ENCODE peak calls at places on chromosomes 13 and 19, in eight cellular contexts. M is hepatocyte; N is tibial nerve; H is PC-3; U is neural progenitor cell; W is SK-N-SH; Y is GM23338; R is CD8-positive, alpha-beta T cell. L is an unnamed sample. For H3K4me1, the result is how much of the 10 kb centered on the place peaks cover.

GRCh38 chr13:43061496-43062280 is 38.3 kb downstream of the DNAJC15 start:
- DNase-seq in Y (no peak), N (no peak), H (peak), U (no peak), M (no peak), W (no peak), R (no peak), L (no peak)

GRCh38 chr19:55178781-55179569 is 1.1 kb downstream of the SYT5 start:
- DNase-seq in H (peak), Y (peak), R (peak), M (peak), U (peak), N (no peak), W (peak), L (peak)

GRCh38 chr19:54448774-54449700 is at the start of gene LENG8:
- DNase-seq in Y (peak), W (peak), M (peak), H (peak), N (peak), R (peak), U (peak), L (peak)

GRCh38 chr13:33554919-33555791 is 262.8 kb upstream of the RFC3 start:
- DNase-seq in H (peak), U (peak), Y (peak), W (no peak), R (no peak), M (no peak), N (no peak), L (no peak)

GRCh38 chr19:342801-343421 is 1.7 kb downstream of the MIER2 start:
- DNase-seq in H (peak), N (peak), M (no peak), Y (no peak), W (no peak), U (no peak), R (no peak), L (peak)

GRCh38 chr19:58522709-58523108 is 3.1 kb upstream of the ZBTB45 start:
- DNase-seq in H (no peak), W (no peak), M (no peak), R (no peak), Y (no peak), U (no peak), N (no peak), L (no peak)

GRCh38 chr13:92074658-92075057 is 676.2 kb downstream of the GPC5 start:
- DNase-seq in H (peak), W (peak), U (peak), Y (peak), M (peak), R (no peak), N (no peak), L (no peak)

GRCh38 chr13:37139356-37139755 is 33.9 kb upstream of the CSNK1A1L start:
- DNase-seq in M (no peak), Y (no peak), R (no peak), H (no peak), W (no peak), U (no peak), N (no peak), L (no peak)

GRCh38 chr19:41861098-41861768 is 1.2 kb downstream of the RPS19 start:
- DNase-seq in W (no peak), N (no peak), Y (no peak), U (no peak), M (no peak), H (no peak), R (no peak), L (no peak)

GRCh38 chr19:44904426-44904994 is 1.1 kb upstream of the APOE start:
- DNase-seq in R (no peak), Y (peak), U (peak), M (peak), W (peak), N (no peak), H (no peak), L (no peak)

GRCh38 chr13:50408068-50408467 is 392.8 kb downstream of the KCNRG start:
- DNase-seq in R (no peak), H (no peak), Y (no peak), U (no peak), M (no peak), N (no peak), W (no peak), L (no peak)

GRCh38 chr19:54473071-54473941 is at the start of gene CDC42EP5:
- DNase-seq in W (peak), R (no peak), N (peak), H (no peak), M (peak), Y (peak), U (peak), L (no peak)

GRCh38 chr13:30153871-30154426 is 153.4 kb downstream of the KATNAL1 start:
- DNase-seq in N (no peak), R (no peak), Y (peak), H (no peak), W (no peak), M (peak), U (peak), L (no peak)

GRCh38 chr19:20167020-20167644 is at the start of gene ZNF486:
- DNase-seq in U (peak), R (peak), N (peak), M (peak), Y (peak), H (no peak), W (peak), L (peak)

GRCh38 chr19:54002495-54003315 is 11.3 kb downstream of the CACNG6 start:
- DNase-seq in U (no peak), W (no peak), Y (no peak), H (peak), R (no peak), N (no peak), M (no peak), L (no peak)

GRCh38 chr19:4844348-4845179 is 13.1 kb upstream of the TICAM1 start:
- DNase-seq in M (no peak), H (no peak), U (no peak), W (no peak), Y (no peak), N (no peak), R (no peak), L (no peak)

GRCh38 chr13:52852444-52852843 is 4.0 kb upstream of the PCDH8 start:
- DNase-seq in U (no peak), M (no peak), W (peak), H (no peak), Y (no peak), N (no peak), R (no peak), L (no peak)

GRCh38 chr13:75687145-75687763 is 51.1 kb downstream of the LMO7 start:
- DNase-seq in H (peak), W (peak), Y (peak), M (peak), N (no peak), R (no peak), U (peak), L (no peak)

GRCh38 chr19:18279516-18280246 is 1.7 kb downstream of the JUND start:
- DNase-seq in W (peak), N (peak), Y (peak), M (peak), U (peak), R (peak), H (peak), L (no peak)

GRCh38 chr19:20423381-20424207 is 142.0 kb downstream of the ZNF737 start:
- DNase-seq in M (peak), W (peak), U (peak), Y (peak), N (peak), R (peak), H (peak), L (no peak)

GRCh38 chr13:96728463-96728862 is 265.8 kb downstream of the OXGR1 start:
- DNase-seq in R (no peak), W (no peak), Y (no peak), H (no peak), M (no peak), N (no peak), U (no peak), L (no peak)

GRCh38 chr13:20492036-20492435 is 33.6 kb downstream of the CRYL1 start:
- DNase-seq in H (peak), M (no peak), Y (no peak), R (no peak), W (no peak), U (no peak), N (no peak), L (no peak)

GRCh38 chr13:101523732-101524131 is 71.3 kb downstream of the ITGBL1 start:
- DNase-seq in R (no peak), W (no peak), Y (no peak), M (no peak), N (no peak), H (peak), U (no peak), L (no peak)

GRCh38 chr13:91398413-91399188 is at the start of gene GPC5:
- DNase-seq in R (peak), M (peak), U (peak), Y (peak), N (peak), W (peak), H (peak), L (no peak)

GRCh38 chr13:99636728-99637353 is 135.6 kb downstream of the TM9SF2 start:
- DNase-seq in N (no peak), M (no peak), Y (no peak), W (no peak), U (no peak), H (no peak), R (no peak), L (no peak)

GRCh38 chr13:60990032-60990733 is 425.5 kb downstream of the PCDH20 start:
- DNase-seq in W (no peak), N (no peak), H (peak), M (no peak), U (peak), R (no peak), Y (peak), L (no peak)

GRCh38 chr13:99357920-99358319 is 50.7 kb upstream of the GPR183 start:
- DNase-seq in H (no peak), Y (no peak), U (no peak), M (no peak), W (no peak), R (no peak), N (no peak), L (no peak)

GRCh38 chr13:39516140-39516539 is 86.9 kb downstream of the LHFPL6 start:
- DNase-seq in Y (no peak), H (no peak), U (no peak), N (no peak), W (peak), M (no peak), R (no peak), L (no peak)

GRCh38 chr13:53920916-53921315 is 892.3 kb downstream of the OLFM4 start:
- DNase-seq in Y (no peak), R (no peak), W (no peak), N (no peak), M (no peak), U (no peak), H (no peak), L (no peak)

GRCh38 chr19:46704379-46705076 is 12.4 kb downstream of the PRKD2 start:
- DNase-seq in N (peak), R (peak), Y (peak), M (peak), W (peak), U (peak), H (peak), L (no peak)

GRCh38 chr13:28805193-28805819 is 14.8 kb upstream of the MTUS2 start:
- DNase-seq in H (peak), N (no peak), R (peak), U (peak), M (peak), W (peak), Y (peak), L (no peak)

GRCh38 chr19:3175761-3176714 is 2.5 kb upstream of the S1PR4 start:
- DNase-seq in Y (no peak), N (no peak), M (peak), H (peak), W (no peak), U (no peak), R (peak), L (peak)

GRCh38 chr13:110680852-110681251 is 25.1 kb downstream of the CARS2 start:
- DNase-seq in W (peak), R (peak), Y (peak), H (peak), M (no peak), N (no peak), U (peak), L (no peak)

GRCh38 chr19:5147971-5148793 is 179.3 kb downstream of the KDM4B start:
- DNase-seq in Y (no peak), M (no peak), U (no peak), W (no peak), H (no peak), R (no peak), N (no peak), L (peak)

GRCh38 chr19:38707512-38708114 is 36.7 kb downstream of the CAPN12 start:
- DNase-seq in Y (no peak), U (no peak), H (peak), M (no peak), R (no peak), W (no peak), N (no peak), L (no peak)

GRCh38 chr13:48412881-48413351 is at the start of gene LPAR6:
- DNase-seq in N (no peak), R (no peak), M (peak), W (no peak), U (peak), H (peak), Y (peak), L (no peak)

GRCh38 chr13:48412100-48412556 is 785 bp downstream of the LPAR6 start:
- DNase-seq in H (peak), N (no peak), U (no peak), R (no peak), W (no peak), M (peak), Y (peak), L (no peak)

GRCh38 chr13:48411281-48412099 is 1.4 kb downstream of the LPAR6 start:
- DNase-seq in M (peak), H (peak), R (peak), W (no peak), U (peak), Y (no peak), N (no peak), L (no peak)

GRCh38 chr13:48414501-48414900 is 1.6 kb upstream of the LPAR6 start:
- DNase-seq in N (no peak), Y (no peak), R (no peak), M (no peak), W (no peak), H (no peak), U (no peak), L (no peak)

GRCh38 chr13:48410199-48410598 is 2.7 kb downstream of the LPAR6 start:
- DNase-seq in W (no peak), H (no peak), U (no peak), R (no peak), Y (no peak), M (no peak), N (no peak), L (no peak)
- H3K4me3 ChIP-seq in W (no peak), H (peak), U (no peak), R (no peak), Y (no peak), M (no peak), N (peak), L (peak)

DNA sequence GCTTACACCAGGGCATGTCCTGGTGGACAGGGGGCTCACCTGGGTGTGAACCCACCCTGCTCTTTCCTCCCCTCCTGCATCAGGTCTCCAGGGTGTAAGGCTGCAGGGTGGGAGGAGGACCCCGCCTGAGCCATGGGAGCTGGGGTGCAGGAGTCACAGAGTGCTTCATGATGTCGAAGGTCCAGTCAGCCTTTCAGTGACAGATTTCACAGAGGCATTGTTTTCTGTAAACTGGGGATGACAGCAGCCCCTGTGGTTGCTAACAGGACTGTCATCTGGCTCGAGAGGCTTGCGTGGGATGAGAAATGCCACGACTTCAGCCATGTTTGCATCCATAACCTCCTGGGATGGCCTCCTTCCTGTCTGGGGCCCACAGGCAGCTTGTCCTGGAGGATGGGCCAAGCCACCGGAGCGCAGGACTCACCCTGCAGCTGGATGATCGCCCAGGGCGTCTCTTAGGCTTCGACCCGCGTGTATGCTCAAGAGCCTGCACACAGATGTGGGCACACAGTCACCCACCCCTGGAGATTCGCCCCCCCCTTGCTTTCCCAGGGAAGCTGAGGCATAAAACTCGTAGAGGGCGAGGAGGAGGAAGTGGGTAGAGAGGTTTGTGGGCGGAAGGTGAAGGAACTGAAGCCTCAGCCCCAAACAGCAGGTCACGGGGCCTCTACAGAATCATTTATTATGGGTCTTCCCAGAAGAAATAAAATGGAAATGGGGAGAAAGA is 4.9 kb downstream of the NANOS3 start:
- DNase-seq in U (peak), N (peak), R (peak), H (no peak), Y (peak), M (no peak), W (no peak), L (no peak)
- H3K4me1 ChIP-seq in U (under half), N (under half), R (half or more), H (under half), Y (under half), M (under half), W (under half), L (under half)

GRCh38 chr13:106536244-106537034 is 977 bp upstream of the EFNB2 start:
- DNase-seq in W (peak), N (peak), H (peak), M (peak), U (peak), R (peak), Y (peak), L (peak)
- H3K27ac ChIP-seq in W (peak), N (peak), H (no peak), M (peak), U (no peak), R (no peak), Y (no peak), L (peak)

GRCh38 chr19:34018546-34018945 is 153.8 kb upstream of the LSM14A start:
- DNase-seq in M (no peak), H (no peak), U (no peak), R (no peak), N (no peak), Y (no peak), W (no peak), L (no peak)

DNA sequence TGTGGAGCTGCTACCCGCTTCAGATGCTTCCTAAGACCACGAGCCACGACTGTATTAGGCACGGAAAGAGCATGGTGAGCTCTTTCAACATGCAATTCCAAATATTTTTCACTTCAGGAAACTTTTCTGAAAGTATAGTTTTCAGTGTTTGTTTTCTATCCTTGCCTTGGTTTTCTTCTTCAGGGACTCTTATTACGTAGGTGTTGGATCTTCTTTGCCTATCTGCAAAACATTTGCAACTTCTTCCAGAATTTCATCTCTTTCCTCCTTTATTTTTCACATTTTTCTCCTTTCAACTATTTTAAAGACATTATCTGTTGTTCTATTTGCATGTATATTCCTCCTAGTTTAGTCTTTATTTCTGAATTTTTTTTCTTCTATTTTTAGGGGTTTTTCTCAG is 148.9 kb upstream of the LSM14A start:
- DNase-seq in M (no peak), U (no peak), Y (peak), W (no peak), N (no peak), H (no peak), R (no peak), L (no peak)
- H3K4me3 ChIP-seq in M (no peak), U (no peak), Y (no peak), W (no peak), N (no peak), H (no peak), R (no peak), L (no peak)

DNA sequence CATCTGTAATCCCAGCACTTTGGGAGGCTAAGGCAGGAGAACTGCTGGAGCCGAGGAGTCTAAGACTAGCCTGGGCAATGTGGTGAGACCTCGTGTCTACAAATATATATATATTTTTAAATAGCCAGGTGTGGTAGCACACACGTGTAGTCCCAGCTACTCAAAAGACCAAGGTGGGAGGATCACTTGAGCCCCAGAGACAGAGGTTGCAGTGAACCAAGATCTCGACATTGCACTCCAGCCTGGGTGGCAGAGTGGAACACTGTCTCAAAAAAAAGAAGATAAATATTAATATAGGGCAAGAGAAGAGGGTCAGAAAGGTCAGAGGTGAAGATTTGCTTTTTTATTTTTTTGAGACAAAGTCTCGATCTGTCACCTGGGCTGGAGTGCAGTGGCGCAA is 5.5 kb upstream of the MRPL4 start:
- DNase-seq in N (no peak), W (no peak), M (no peak), Y (no peak), R (no peak), U (no peak), H (no peak), L (no peak)
- H3K4me1 ChIP-seq in N (under half), W (under half), M (under half), Y (under half), R (under half), U (under half), H (under half), L (under half)

DNA sequence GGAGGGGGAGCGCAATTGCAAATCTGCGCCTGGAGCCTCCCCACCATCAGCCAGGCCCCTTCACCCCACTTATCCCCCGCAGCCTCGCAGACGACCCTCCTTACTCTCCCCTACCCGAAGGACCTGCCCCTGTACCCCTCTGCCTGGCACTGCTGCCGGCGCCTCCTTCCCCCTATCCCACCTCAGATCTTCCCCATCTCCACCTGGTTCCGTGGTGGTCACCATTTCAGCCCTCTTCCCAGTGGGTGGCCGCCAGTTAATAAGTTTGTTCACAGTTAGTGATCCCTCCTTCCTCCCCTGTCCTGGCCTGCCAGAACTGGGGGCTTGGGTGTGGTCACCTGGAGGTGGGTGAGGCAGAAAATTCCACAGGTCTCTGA is 397 bp downstream of the SLC44A2 start:
- DNase-seq in U (peak), H (peak), Y (peak), N (no peak), R (no peak), M (no peak), W (no peak), L (no peak)
- H3K27ac ChIP-seq in U (peak), H (peak), Y (peak), N (peak), R (no peak), M (peak), W (no peak), L (peak)

GRCh38 chr19:8567522-8568172 is 9.6 kb downstream of the MYO1F start:
- DNase-seq in N (no peak), Y (no peak), R (no peak), M (no peak), H (no peak), U (no peak), W (no peak), L (no peak)
- H3K4me3 ChIP-seq in N (no peak), Y (no peak), R (no peak), M (no peak), H (no peak), U (no peak), W (no peak), L (no peak)

DNA sequence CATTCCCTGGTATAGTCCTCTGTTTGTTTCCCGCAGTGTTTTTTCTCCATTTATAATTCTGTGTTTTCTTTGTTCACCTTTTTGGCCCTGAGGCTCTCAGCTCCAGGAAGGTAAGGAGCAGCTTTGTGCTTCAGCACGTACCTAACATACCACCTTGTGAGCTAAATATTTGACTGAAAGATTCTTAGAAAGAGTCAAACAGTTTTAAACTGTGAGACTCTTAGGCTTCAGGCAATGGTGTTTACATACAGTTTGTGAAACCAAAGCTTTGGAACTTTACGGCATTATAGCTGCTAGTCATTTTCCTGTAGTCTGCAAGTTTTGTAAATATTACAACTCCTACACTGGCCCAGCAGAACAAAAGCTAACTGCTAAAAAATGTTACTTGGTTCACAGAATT is 39.0 kb upstream of the GPI start:
- DNase-seq in R (no peak), H (no peak), Y (no peak), N (no peak), W (no peak), U (no peak), M (no peak), L (no peak)
- H3K4me1 ChIP-seq in R (under half), H (under half), Y (under half), N (under half), W (under half), U (under half), M (under half), L (under half)

L was measured in RWPE2.